ENCODE peak calls at places on chromosome 11, in four cellular contexts. Q, C, L and F are unnamed samples.

GRCh38 chr11:133835258-133836075 is 9.8 kb downstream of the SPATA19 start:
- DNase-seq in Q (no peak), C (peak), L (peak), F (no peak)

GRCh38 chr11:77392842-77393241 is 81.1 kb downstream of the PAK1 start:
- DNase-seq in Q (no peak), C (no peak), L (no peak), F (no peak)

GRCh38 chr11:64299847-64300648 is at the start of gene CATSPERZ:
- DNase-seq in Q (peak), C (no peak), L (no peak), F (no peak)

GRCh38 chr11:88484873-88485621 is 147.5 kb upstream of the CTSC start:
- DNase-seq in Q (no peak), C (peak), L (peak), F (peak)

GRCh38 chr11:126782810-126783209 is 217.8 kb downstream of the KIRREL3 start:
- DNase-seq in Q (no peak), C (no peak), L (no peak), F (no peak)

GRCh38 chr11:2933376-2934056 is 4.3 kb upstream of the PHLDA2 start:
- DNase-seq in Q (no peak), C (peak), L (peak), F (peak)

GRCh38 chr11:506950-507726 is at the start of gene RNH1:
- DNase-seq in Q (peak), C (peak), L (peak), F (peak)

GRCh38 chr11:123166095-123166559 is 28.9 kb downstream of the CLMP start:
- DNase-seq in Q (no peak), C (peak), L (peak), F (peak)

GRCh38 chr11:118742304-118742703 is 48.7 kb downstream of the DDX6 start:
- DNase-seq in Q (no peak), C (no peak), L (no peak), F (no peak)

GRCh38 chr11:80505771-80506170 is 1064.9 kb upstream of the TENM4 start:
- DNase-seq in Q (no peak), C (no peak), L (no peak), F (no peak)